ENCODE peak calls at places on chromosome 17, in nine cellular contexts. H, X, P, C, F, N, B, R and M are unnamed samples.

GRCh38 chr17:29533976-29534375 is 32.9 kb downstream of the ABHD15 start:
- DNase-seq in N (no peak), C (no peak), R (no peak), B (no peak), H (no peak), F (no peak), X (no peak), P (no peak), M (no peak)

GRCh38 chr17:6700948-6701307 is 12.2 kb downstream of the SLC13A5 start:
- DNase-seq in P (no peak), F (no peak), H (no peak), N (no peak), R (no peak), B (no peak), X (no peak), C (no peak), M (no peak)

GRCh38 chr17:74417178-74418045 is 14.5 kb upstream of the GPRC5C start:
- DNase-seq in F (no peak), B (no peak), P (peak; percentile 74), H (no peak), X (no peak), N (no peak), C (no peak), R (peak; percentile 43), M (no peak)

GRCh38 chr17:28290703-28291102 is 28.3 kb upstream of the TMEM97 start:
- DNase-seq in C (no peak), R (no peak), X (no peak), N (no peak), F (no peak), H (no peak), B (no peak), P (no peak), M (no peak)

GRCh38 chr17:10196936-10197335 is 1.5 kb downstream of the GAS7 start:
- DNase-seq in H (no peak), N (no peak), F (no peak), R (no peak), X (no peak), C (no peak), P (no peak), B (no peak), M (no peak)

GRCh38 chr17:74637265-74637664 is 13.7 kb upstream of the CD300E start:
- DNase-seq in R (no peak), F (no peak), H (no peak), X (no peak), P (no peak), C (no peak), N (no peak), B (no peak), M (no peak)

GRCh38 chr17:10384175-10384574 is 11.4 kb upstream of the MYH13 start:
- DNase-seq in X (no peak), F (no peak), C (no peak), B (no peak), P (no peak), H (no peak), N (no peak), R (no peak), M (no peak)

GRCh38 chr17:72358465-72358864 is 237.6 kb downstream of the SOX9 start:
- DNase-seq in B (no peak), P (no peak), X (peak; percentile 86), C (no peak), N (no peak), F (no peak), R (no peak), H (no peak), M (no peak)

GRCh38 chr17:63785556-63785955 is 11.6 kb downstream of the DDX42 start:
- DNase-seq in R (no peak), C (no peak), P (no peak), H (no peak), X (peak; percentile 78), B (no peak), N (no peak), F (no peak), M (no peak)

GRCh38 chr17:44382917-44383316 is 6.5 kb downstream of the ITGA2B start:
- DNase-seq in N (no peak), F (no peak), C (no peak), B (no peak), P (no peak), X (no peak), H (no peak), R (no peak), M (no peak)

GRCh38 chr17:54785643-54786258 is 114.9 kb upstream of the TOM1L1 start:
- DNase-seq in C (no peak), B (no peak), X (no peak), N (no peak), F (no peak), P (no peak), R (no peak), H (no peak), M (no peak)

GRCh38 chr17:63480826-63481487 is 4.1 kb downstream of the ACE start:
- DNase-seq in R (no peak), P (no peak), C (no peak), N (no peak), H (peak; percentile 45), X (no peak), B (no peak), F (no peak), M (no peak)

GRCh38 chr17:78127240-78127887 is 1.2 kb downstream of the TMC6 start:
- DNase-seq in P (no peak), F (no peak), N (peak; percentile 78), X (no peak), H (peak; percentile 94), R (peak; percentile 57), C (peak; percentile 46), B (peak; percentile 64), M (peak; percentile 90)

GRCh38 chr17:75059369-75060345 is 12.6 kb downstream of the KCTD2 start:
- DNase-seq in N (no peak), F (peak; percentile 56), R (no peak), P (peak; percentile 83), B (no peak), H (no peak), X (peak; percentile 81), C (no peak), M (no peak)

GRCh38 chr17:7380321-7380720 is 568 bp upstream of the TNK1 start:
- DNase-seq in N (peak; percentile 54), F (peak; percentile 64), B (no peak), R (peak; percentile 80), X (peak; percentile 47), H (no peak), P (no peak), C (no peak), M (peak; percentile 66)

GRCh38 chr17:82419471-82419995 is 1.1 kb upstream of the OGFOD3 start:
- DNase-seq in X (no peak), C (no peak), B (no peak), H (no peak), F (no peak), R (no peak), N (no peak), P (no peak), M (no peak)
- H3K4me3 ChIP-seq in X (peak overlapping the region; percentile 6), C (peak overlapping the region; percentile 90), B (peak overlapping the region; percentile 81), H (peak overlapping the region; percentile 86), F (no peak overlapping the region), R (no peak overlapping the region), N (no peak overlapping the region), P (no peak overlapping the region), M (peak overlapping the region; percentile 98)

DNA sequence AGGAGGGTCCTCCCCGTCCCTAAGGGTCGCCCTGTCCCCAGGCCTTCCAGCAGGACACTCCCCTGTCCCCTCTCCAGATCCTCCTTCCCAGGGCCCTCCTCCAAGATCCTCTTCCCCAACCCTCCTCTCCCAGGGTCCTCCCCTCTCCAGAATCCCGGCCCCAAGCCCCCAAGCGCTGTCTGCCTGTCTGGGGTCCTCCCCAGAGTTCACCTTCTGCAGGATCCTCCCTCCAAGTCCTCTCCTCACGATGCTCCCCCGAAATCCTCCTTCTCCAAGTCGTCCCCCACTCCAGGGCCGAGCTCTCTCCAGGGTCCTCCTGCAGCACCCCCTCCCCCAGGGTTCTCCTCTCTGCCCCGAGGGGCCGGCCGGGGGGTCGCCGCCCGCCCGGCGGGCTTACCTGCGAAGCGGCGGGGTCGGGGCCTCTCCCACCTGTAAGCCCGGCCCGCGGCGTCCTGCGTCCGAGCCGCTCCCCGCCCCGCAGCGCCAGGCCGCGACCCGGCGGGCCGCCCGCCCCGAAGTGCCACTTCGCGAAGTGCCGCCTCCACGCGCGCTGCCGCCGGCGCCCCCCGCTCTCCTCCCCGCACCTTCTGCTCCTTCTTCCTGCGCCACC is 678 bp upstream of the BAIAP2 start:
- DNase-seq in F (no peak), C (peak; percentile 31), N (no peak), B (no peak), P (peak; percentile 54), H (no peak), R (no peak), X (no peak), M (no peak)
- H3K27me3 ChIP-seq in F (no peaks in the 10 kb centered on the region), C (no peaks in the 10 kb centered on the region), N (no peaks in the 10 kb centered on the region), B (no peaks in the 10 kb centered on the region), P (no peaks in the 10 kb centered on the region), H (peaks cover 21% of the 10 kb centered on the region), R (no peaks in the 10 kb centered on the region), X (no peaks in the 10 kb centered on the region), M (no peaks in the 10 kb centered on the region)

GRCh38 chr17:82297804-82298537 is 19.4 kb downstream of the CD7 start:
- DNase-seq in P (no peak), C (peak; percentile 77), X (peak; percentile 96), F (peak; percentile 81), N (peak; percentile 85), B (peak; percentile 89), R (peak; percentile 92), H (peak; percentile 97), M (peak; percentile 92)
- TF ChIP-seq CTCF in P (no peak), C (no peak), X (no peak), F (peak; percentile 15), N (no peak), B (no peak), R (no peak), H (no peak), M (no peak)

DNA sequence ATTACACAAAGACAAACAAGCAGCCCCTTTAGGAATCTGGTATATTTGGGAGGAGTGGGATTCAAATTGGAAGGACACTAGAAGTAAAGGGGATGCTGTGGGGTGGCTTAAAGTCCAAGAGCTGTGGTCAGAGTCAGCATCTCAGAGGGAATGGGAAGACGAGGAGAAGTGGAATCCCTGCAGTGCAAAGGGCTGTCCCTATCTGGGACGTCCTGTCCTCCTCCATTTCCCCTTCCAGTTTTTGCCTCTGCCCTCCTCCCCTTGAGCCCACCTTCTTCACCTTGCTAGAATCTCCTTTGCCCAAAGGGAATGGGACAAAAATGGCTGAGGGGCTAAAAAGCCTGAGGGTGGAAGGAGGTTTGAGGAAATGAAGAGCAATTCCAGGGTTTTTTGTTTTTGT is 4.2 kb upstream of the PLXDC1 start:
- DNase-seq in F (no peak), R (no peak), N (no peak), H (no peak), C (no peak), P (no peak), X (no peak), B (no peak), M (no peak)
- H3K4me3 ChIP-seq in F (no peak overlapping the region), R (no peak overlapping the region), N (no peak overlapping the region), H (no peak overlapping the region), C (no peak overlapping the region), P (no peak overlapping the region), X (no peak overlapping the region), B (no peak overlapping the region), M (no peak overlapping the region)

DNA sequence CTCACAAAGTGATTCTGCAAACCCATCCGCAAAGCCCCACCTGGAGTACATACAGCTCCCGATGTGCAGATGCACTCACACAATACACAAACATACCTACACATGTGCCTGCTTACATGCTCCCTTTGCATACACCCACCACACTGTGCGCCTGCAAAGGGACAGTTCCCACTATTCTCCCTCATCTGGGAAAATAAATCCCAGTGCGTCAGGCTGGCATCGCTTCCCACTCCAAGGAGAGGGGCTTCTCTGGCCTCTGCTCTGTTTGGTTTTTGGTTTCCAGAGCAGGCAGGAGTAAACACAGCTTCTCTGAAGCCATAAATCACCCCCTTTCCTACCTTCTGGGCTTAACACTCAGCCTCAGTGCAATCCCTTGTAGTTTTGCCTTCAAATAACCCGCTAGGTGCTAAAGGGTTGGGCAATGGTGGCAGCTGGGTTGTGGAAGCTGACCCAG is 14.7 kb downstream of the HOXB4 start:
- DNase-seq in H (no peak), X (peak; percentile 72), N (no peak), B (no peak), F (no peak), P (no peak), R (no peak), C (no peak), M (no peak)
- H3K27me3 ChIP-seq in H (peaks cover 90% of the 10 kb centered on the region), X (no peaks in the 10 kb centered on the region), N (peaks cover 98% of the 10 kb centered on the region), B (peaks cover under 1% of the 10 kb centered on the region), F (no peaks in the 10 kb centered on the region), P (peaks cover 97% of the 10 kb centered on the region), R (peaks cover 28% of the 10 kb centered on the region), C (no peaks in the 10 kb centered on the region), M (peaks cover 51% of the 10 kb centered on the region)